ENCODE peak calls at places on chromosomes 13 and 19, in nine cellular contexts. One of them, this sample, is unnamed.
A peak's percentile ranks its signal among the peaks of the same experiment; 100 is the strongest.

GRCh38 chr13:41122838-41123237 is 9.8 kb downstream of the KBTBD6 start:
- DNase-seq in adrenal gland: no peak
- DNase-seq in body of pancreas: no peak
- DNase-seq in tibial nerve: no peak
- DNase-seq in testis: no peak
- DNase-seq in lower leg skin: no peak
- DNase-seq in ovary: no peak
- DNase-seq in H1: no peak
- DNase-seq in prostate gland: no peak
- DNase-seq in this sample: no peak

GRCh38 chr13:99501135-99501951 is at the start of gene TM9SF2:
- DNase-seq in adrenal gland: peak; percentile 99
- DNase-seq in body of pancreas: peak; percentile 99
- DNase-seq in tibial nerve: peak; percentile 93
- DNase-seq in testis: peak; percentile 94
- DNase-seq in lower leg skin: peak; percentile 96
- DNase-seq in ovary: peak; percentile 99
- DNase-seq in H1: peak; percentile 93
- DNase-seq in prostate gland: peak; percentile 94
- DNase-seq in this sample: peak; percentile 97

GRCh38 chr13:50617134-50617721 is 226.3 kb downstream of the DLEU7 start:
- DNase-seq in adrenal gland: no peak
- DNase-seq in body of pancreas: no peak
- DNase-seq in tibial nerve: no peak
- DNase-seq in testis: no peak
- DNase-seq in lower leg skin: no peak
- DNase-seq in ovary: no peak
- DNase-seq in H1: no peak
- DNase-seq in prostate gland: no peak
- DNase-seq in this sample: no peak

GRCh38 chr19:19860756-19861390 is 4.8 kb upstream of the ZNF253 start:
- DNase-seq in adrenal gland: peak; percentile 35
- DNase-seq in body of pancreas: no peak
- DNase-seq in tibial nerve: no peak
- DNase-seq in testis: peak; percentile 88
- DNase-seq in lower leg skin: no peak
- DNase-seq in ovary: no peak
- DNase-seq in H1: peak; percentile 93
- DNase-seq in prostate gland: no peak
- DNase-seq in this sample: no peak

GRCh38 chr13:62799038-62799535 is 1383.4 kb upstream of the PCDH20 start:
- DNase-seq in adrenal gland: no peak
- DNase-seq in body of pancreas: no peak
- DNase-seq in tibial nerve: no peak
- DNase-seq in testis: no peak
- DNase-seq in lower leg skin: no peak
- DNase-seq in ovary: no peak
- DNase-seq in H1: no peak
- DNase-seq in prostate gland: no peak
- DNase-seq in this sample: no peak

GRCh38 chr13:101116826-101117225 is 299.5 kb downstream of the NALCN start:
- DNase-seq in adrenal gland: no peak
- DNase-seq in body of pancreas: no peak
- DNase-seq in tibial nerve: no peak
- DNase-seq in testis: no peak
- DNase-seq in lower leg skin: no peak
- DNase-seq in ovary: no peak
- DNase-seq in H1: no peak
- DNase-seq in prostate gland: no peak
- DNase-seq in this sample: no peak

GRCh38 chr19:10936661-10937084 is 8.1 kb downstream of the TIMM29 start:
- DNase-seq in adrenal gland: peak; percentile 61
- DNase-seq in body of pancreas: peak; percentile 55
- DNase-seq in tibial nerve: no peak
- DNase-seq in testis: peak; percentile 59
- DNase-seq in lower leg skin: no peak
- DNase-seq in ovary: peak; percentile 58
- DNase-seq in H1: no peak
- DNase-seq in prostate gland: peak; percentile 64
- DNase-seq in this sample: no peak

GRCh38 chr19:40691421-40692211 is 1.2 kb upstream of the NUMBL start:
- DNase-seq in adrenal gland: no peak
- DNase-seq in body of pancreas: peak; percentile 24
- DNase-seq in tibial nerve: no peak
- DNase-seq in testis: no peak
- DNase-seq in lower leg skin: no peak
- DNase-seq in ovary: peak; percentile 67
- DNase-seq in H1: no peak
- DNase-seq in prostate gland: no peak
- DNase-seq in this sample: peak; percentile 38

GRCh38 chr13:107864543-107865460 is 350.5 kb downstream of the LIG4 start:
- DNase-seq in adrenal gland: no peak
- DNase-seq in body of pancreas: no peak
- DNase-seq in tibial nerve: no peak
- DNase-seq in testis: peak; percentile 65
- DNase-seq in lower leg skin: no peak
- DNase-seq in ovary: no peak
- DNase-seq in H1: no peak
- DNase-seq in prostate gland: no peak
- DNase-seq in this sample: no peak

GRCh38 chr13:90533866-90534265 is 813.6 kb upstream of the MIR17HG start:
- DNase-seq in adrenal gland: no peak
- DNase-seq in body of pancreas: no peak
- DNase-seq in tibial nerve: no peak
- DNase-seq in testis: no peak
- DNase-seq in lower leg skin: no peak
- DNase-seq in ovary: no peak
- DNase-seq in H1: no peak
- DNase-seq in prostate gland: no peak
- DNase-seq in this sample: no peak

GRCh38 chr13:22111152-22111783 is 440.4 kb downstream of the FGF9 start:
- DNase-seq in adrenal gland: no peak
- DNase-seq in body of pancreas: no peak
- DNase-seq in tibial nerve: no peak
- DNase-seq in testis: no peak
- DNase-seq in lower leg skin: no peak
- DNase-seq in ovary: no peak
- DNase-seq in H1: no peak
- DNase-seq in prostate gland: no peak
- DNase-seq in this sample: no peak

GRCh38 chr13:62014299-62014698 is 598.6 kb upstream of the PCDH20 start:
- DNase-seq in adrenal gland: no peak
- DNase-seq in body of pancreas: no peak
- DNase-seq in tibial nerve: no peak
- DNase-seq in testis: no peak
- DNase-seq in lower leg skin: no peak
- DNase-seq in ovary: no peak
- DNase-seq in H1: no peak
- DNase-seq in prostate gland: no peak
- DNase-seq in this sample: no peak

GRCh38 chr19:23283925-23284324 is 33.7 kb upstream of the ZNF724 start:
- DNase-seq in adrenal gland: peak; percentile 64
- DNase-seq in body of pancreas: peak; percentile 60
- DNase-seq in tibial nerve: no peak
- DNase-seq in testis: peak; percentile 48
- DNase-seq in lower leg skin: no peak
- DNase-seq in ovary: no peak
- DNase-seq in H1: peak; percentile 54
- DNase-seq in prostate gland: no peak
- DNase-seq in this sample: no peak

GRCh38 chr13:41864658-41865057 is 96.3 kb downstream of the VWA8 start:
- DNase-seq in adrenal gland: no peak
- DNase-seq in body of pancreas: no peak
- DNase-seq in tibial nerve: no peak
- DNase-seq in testis: no peak
- DNase-seq in lower leg skin: no peak
- DNase-seq in ovary: no peak
- DNase-seq in H1: no peak
- DNase-seq in prostate gland: no peak
- DNase-seq in this sample: no peak

GRCh38 chr13:113490496-113491417 is at the start of gene DCUN1D2:
- DNase-seq in adrenal gland: peak; percentile 92
- DNase-seq in body of pancreas: peak; percentile 93
- DNase-seq in tibial nerve: peak; percentile 84
- DNase-seq in testis: peak; percentile 94
- DNase-seq in lower leg skin: peak; percentile 88
- DNase-seq in ovary: peak; percentile 97
- DNase-seq in H1: peak; percentile 65
- DNase-seq in prostate gland: peak; percentile 92
- DNase-seq in this sample: peak; percentile 98

GRCh38 chr13:76349700-76350099 is 536.5 kb downstream of the KCTD12 start:
- DNase-seq in adrenal gland: no peak
- DNase-seq in body of pancreas: no peak
- DNase-seq in tibial nerve: no peak
- DNase-seq in testis: no peak
- DNase-seq in lower leg skin: no peak
- DNase-seq in ovary: no peak
- DNase-seq in H1: no peak
- DNase-seq in prostate gland: no peak
- DNase-seq in this sample: no peak

GRCh38 chr13:33556828-33557227 is 261.1 kb upstream of the RFC3 start:
- DNase-seq in adrenal gland: no peak
- DNase-seq in body of pancreas: no peak
- DNase-seq in tibial nerve: no peak
- DNase-seq in testis: no peak
- DNase-seq in lower leg skin: no peak
- DNase-seq in ovary: no peak
- DNase-seq in H1: no peak
- DNase-seq in prostate gland: no peak
- DNase-seq in this sample: no peak

GRCh38 chr19:24073807-24074206 is 13.2 kb upstream of the ZNF254 start:
- DNase-seq in adrenal gland: no peak
- DNase-seq in body of pancreas: no peak
- DNase-seq in tibial nerve: no peak
- DNase-seq in testis: no peak
- DNase-seq in lower leg skin: no peak
- DNase-seq in ovary: no peak
- DNase-seq in H1: no peak
- DNase-seq in prostate gland: no peak
- DNase-seq in this sample: no peak

GRCh38 chr19:44735011-44735410 is 13.5 kb upstream of the BCL3 start:
- DNase-seq in adrenal gland: no peak
- DNase-seq in body of pancreas: no peak
- DNase-seq in tibial nerve: no peak
- DNase-seq in testis: no peak
- DNase-seq in lower leg skin: no peak
- DNase-seq in ovary: no peak
- DNase-seq in H1: no peak
- DNase-seq in prostate gland: no peak
- DNase-seq in this sample: no peak
- TF ChIP-seq POLR2A in adrenal gland: no peak
- TF ChIP-seq POLR2A in body of pancreas: peak; percentile 33
- TF ChIP-seq POLR2A in tibial nerve: no peak
- TF ChIP-seq POLR2A in testis: no peak
- TF ChIP-seq POLR2A in lower leg skin: no peak
- TF ChIP-seq POLR2A in ovary: no peak
- TF ChIP-seq POLR2A in H1: no peak
- TF ChIP-seq POLR2A in prostate gland: no peak
- TF ChIP-seq POLR2A in this sample: no peak

DNA sequence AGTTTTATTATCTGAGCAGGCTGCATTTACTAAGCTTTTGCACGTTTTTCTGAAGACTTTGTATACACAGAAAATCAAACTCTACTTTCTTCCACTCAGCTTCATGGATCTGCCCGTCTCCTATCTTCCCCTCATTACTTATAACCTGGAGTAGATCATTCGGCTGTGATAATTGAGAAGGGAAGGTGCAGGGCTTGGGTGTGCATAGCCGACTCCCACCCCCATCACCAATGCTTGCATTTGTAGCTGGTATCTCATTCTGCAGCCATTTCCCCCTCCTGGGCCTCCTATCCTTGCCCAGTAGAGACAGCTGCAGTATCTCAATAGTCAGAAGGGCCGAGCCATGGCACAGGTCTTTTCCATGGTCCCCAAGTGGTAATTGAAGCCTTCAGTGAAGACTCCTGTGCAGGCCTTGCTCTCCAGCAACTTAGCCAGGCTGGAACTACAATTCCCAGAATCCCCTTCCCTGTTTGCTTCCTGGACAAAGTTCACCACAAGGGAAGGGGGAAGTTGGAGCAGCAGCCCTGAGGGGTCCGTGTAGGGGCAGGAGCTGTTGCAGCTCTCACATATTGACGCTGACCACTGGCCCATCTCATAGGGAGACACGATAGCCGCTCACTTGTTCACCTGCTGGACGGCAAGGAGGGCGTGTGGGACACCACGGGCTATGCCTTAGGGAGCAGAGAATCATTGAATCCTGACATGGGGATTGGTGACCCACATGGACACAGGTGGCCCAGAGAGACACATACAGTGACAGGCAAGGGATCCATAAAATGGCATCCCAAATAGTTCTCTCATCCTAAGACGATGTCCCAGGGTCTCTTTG is 2.1 kb upstream of the SIGLEC8 start:
- DNase-seq in adrenal gland: peak; percentile 23
- DNase-seq in body of pancreas: no peak
- DNase-seq in tibial nerve: no peak
- DNase-seq in testis: peak; percentile 14
- DNase-seq in lower leg skin: no peak
- DNase-seq in ovary: no peak
- DNase-seq in H1: no peak
- DNase-seq in prostate gland: no peak
- DNase-seq in this sample: no peak
- H3K4me3 ChIP-seq in adrenal gland: no peak overlapping the region
- H3K4me3 ChIP-seq in body of pancreas: no peak overlapping the region
- H3K4me3 ChIP-seq in tibial nerve: no peak overlapping the region
- H3K4me3 ChIP-seq in testis: no peak overlapping the region
- H3K4me3 ChIP-seq in lower leg skin: no peak overlapping the region
- H3K4me3 ChIP-seq in ovary: no peak overlapping the region
- H3K4me3 ChIP-seq in H1: peak overlapping the region; percentile 47
- H3K4me3 ChIP-seq in prostate gland: no peak overlapping the region
- H3K4me3 ChIP-seq in this sample: no peak overlapping the region

GRCh38 chr13:106072014-106072413 is 463.4 kb downstream of the EFNB2 start:
- DNase-seq in adrenal gland: no peak
- DNase-seq in body of pancreas: no peak
- DNase-seq in tibial nerve: no peak
- DNase-seq in testis: no peak
- DNase-seq in lower leg skin: no peak
- DNase-seq in ovary: no peak
- DNase-seq in H1: no peak
- DNase-seq in prostate gland: no peak
- DNase-seq in this sample: no peak
- TF ChIP-seq POLR2A in adrenal gland: no peak
- TF ChIP-seq POLR2A in body of pancreas: no peak
- TF ChIP-seq POLR2A in tibial nerve: no peak
- TF ChIP-seq POLR2A in testis: no peak
- TF ChIP-seq POLR2A in lower leg skin: no peak
- TF ChIP-seq POLR2A in ovary: no peak
- TF ChIP-seq POLR2A in H1: no peak
- TF ChIP-seq POLR2A in prostate gland: no peak
- TF ChIP-seq POLR2A in this sample: no peak

GRCh38 chr19:17086129-17086528 is 10.6 kb downstream of the MYO9B start:
- DNase-seq in adrenal gland: no peak
- DNase-seq in body of pancreas: no peak
- DNase-seq in tibial nerve: no peak
- DNase-seq in testis: peak; percentile 87
- DNase-seq in lower leg skin: no peak
- DNase-seq in ovary: no peak
- DNase-seq in H1: no peak
- DNase-seq in prostate gland: no peak
- DNase-seq in this sample: no peak
- H3K4me3 ChIP-seq in adrenal gland: no peak overlapping the region
- H3K4me3 ChIP-seq in body of pancreas: no peak overlapping the region
- H3K4me3 ChIP-seq in tibial nerve: no peak overlapping the region
- H3K4me3 ChIP-seq in testis: no peak overlapping the region
- H3K4me3 ChIP-seq in lower leg skin: no peak overlapping the region
- H3K4me3 ChIP-seq in ovary: no peak overlapping the region
- H3K4me3 ChIP-seq in H1: no peak overlapping the region
- H3K4me3 ChIP-seq in prostate gland: no peak overlapping the region
- H3K4me3 ChIP-seq in this sample: no peak overlapping the region

This sample was measured in heart left ventricle.